ENCODE peak calls at places on chromosomes 13 and 19, in six cellular contexts. N is NCI-H345; O is GOT3; D is amniotic epithelial cell; K is activated CD4-positive, alpha-beta memory T cell treated with anti-CD3 and anti-CD28 coated beads, Interleukin-2, amount 10 ng/mL, durations not matched to agents 7 days and 5 days; W is occipital lobe. G is an unnamed sample.

GRCh38 chr13:44403720-44404063 is 30.1 kb downstream of the SERP2 start:
- DNase-seq in N (no peak), O (no peak), D (no peak), K (no peak), W (no peak), G (no peak)

GRCh38 chr13:77338961-77339401 is 12.1 kb upstream of the MYCBP2 start:
- DNase-seq in N (no peak), O (no peak), D (no peak), K (no peak), W (no peak), G (no peak)

GRCh38 chr13:22428188-22428828 is 752.5 kb upstream of the SGCG start:
- DNase-seq in N (no peak), O (no peak), D (peak; percentile 98), K (no peak), W (no peak), G (no peak)

GRCh38 chr19:44576843-44577565 is 36.4 kb upstream of the IGSF23 start:
- DNase-seq in N (no peak), O (no peak), D (peak; percentile 37), K (peak; percentile 17), W (no peak), G (no peak)

GRCh38 chr19:7182489-7182888 is 111.7 kb downstream of the INSR start:
- DNase-seq in N (no peak), O (no peak), D (no peak), K (no peak), W (no peak), G (no peak)

GRCh38 chr19:28961772-28962500 is 251.0 kb downstream of the UQCRFS1 start:
- DNase-seq in N (no peak), O (no peak), D (peak; percentile 33), K (no peak), W (no peak), G (no peak)

GRCh38 chr19:16337809-16338469 is 13.3 kb downstream of the KLF2 start:
- DNase-seq in N (no peak), O (no peak), D (no peak), K (no peak), W (no peak), G (no peak)

GRCh38 chr19:38544569-38545315 is 73.0 kb downstream of the MAP4K1 start:
- DNase-seq in N (no peak), O (no peak), D (peak; percentile 50), K (no peak), W (no peak), G (peak; percentile 29)

GRCh38 chr19:45076029-45076850 is at the start of gene ZNF296:
- DNase-seq in N (peak; percentile 16), O (no peak), D (no peak), K (peak; percentile 86), W (no peak), G (peak; percentile 33)

GRCh38 chr13:113816925-113817859 is 46.7 kb downstream of the GAS6 start:
- DNase-seq in N (peak; percentile 77), O (peak; percentile 65), D (peak; percentile 84), K (peak; percentile 87), W (peak; percentile 33), G (peak; percentile 68)

GRCh38 chr13:49669735-49670309 is 21.5 kb downstream of the EBPL start:
- DNase-seq in N (no peak), O (no peak), D (peak; percentile 71), K (peak; percentile 44), W (peak; percentile 24), G (peak; percentile 5)

GRCh38 chr19:3575260-3575741 is 2.6 kb downstream of the HMG20B start:
- DNase-seq in N (no peak), O (no peak), D (peak; percentile 51), K (no peak), W (no peak), G (no peak)

GRCh38 chr19:16660763-16661479 is at the start of gene TMEM38A:
- DNase-seq in N (peak; percentile 29), O (no peak), D (no peak), K (peak; percentile 49), W (peak; percentile 16), G (no peak)

G was measured in NCI-H1048.